ENCODE peak calls at places on chromosomes 5 and 9, in seven cellular contexts. One of them, this sample, is unnamed.

GRCh38 chr5:149175346-149176113 is 34.2 kb downstream of the ABLIM3 start:
- DNase-seq in stomach: no peak
- DNase-seq in HCT116: no peak
- DNase-seq in H54: no peak
- DNase-seq in breast epithelium: no peak
- DNase-seq in uterus: peak; percentile 69
- DNase-seq in sigmoid colon: no peak
- DNase-seq in this sample: no peak

GRCh38 chr5:113264061-113264460 is 170.7 kb downstream of the TSSK1B start:
- DNase-seq in stomach: no peak
- DNase-seq in HCT116: no peak
- DNase-seq in H54: no peak
- DNase-seq in breast epithelium: no peak
- DNase-seq in uterus: no peak
- DNase-seq in sigmoid colon: no peak
- DNase-seq in this sample: no peak

GRCh38 chr9:112059145-112059979 is 115.7 kb downstream of the SUSD1 start:
- DNase-seq in stomach: no peak
- DNase-seq in HCT116: no peak
- DNase-seq in H54: peak; percentile 40
- DNase-seq in breast epithelium: no peak
- DNase-seq in uterus: no peak
- DNase-seq in sigmoid colon: no peak
- DNase-seq in this sample: peak; percentile 75

GRCh38 chr9:94065535-94065961 is 18.7 kb upstream of the PTPDC1 start:
- DNase-seq in stomach: peak; percentile 86
- DNase-seq in HCT116: peak; percentile 76
- DNase-seq in H54: peak; percentile 65
- DNase-seq in breast epithelium: peak; percentile 69
- DNase-seq in uterus: peak; percentile 86
- DNase-seq in sigmoid colon: peak; percentile 89
- DNase-seq in this sample: peak; percentile 74

GRCh38 chr5:136211282-136211681 is 18.3 kb upstream of the SMIM32 start:
- DNase-seq in stomach: no peak
- DNase-seq in HCT116: no peak
- DNase-seq in H54: no peak
- DNase-seq in breast epithelium: no peak
- DNase-seq in uterus: no peak
- DNase-seq in sigmoid colon: no peak
- DNase-seq in this sample: no peak

GRCh38 chr5:56123531-56124243 is 109.4 kb downstream of the ANKRD55 start:
- DNase-seq in stomach: peak; percentile 27
- DNase-seq in HCT116: peak; percentile 91
- DNase-seq in H54: peak; percentile 69
- DNase-seq in breast epithelium: no peak
- DNase-seq in uterus: peak; percentile 47
- DNase-seq in sigmoid colon: peak; percentile 73
- DNase-seq in this sample: peak; percentile 96

GRCh38 chr5:163735069-163735468 is 229.7 kb downstream of the MAT2B start:
- DNase-seq in stomach: no peak
- DNase-seq in HCT116: no peak
- DNase-seq in H54: no peak
- DNase-seq in breast epithelium: no peak
- DNase-seq in uterus: no peak
- DNase-seq in sigmoid colon: no peak
- DNase-seq in this sample: no peak

GRCh38 chr5:56264417-56265025 is 31.4 kb upstream of the ANKRD55 start:
- DNase-seq in stomach: peak; percentile 30
- DNase-seq in HCT116: peak; percentile 61
- DNase-seq in H54: peak; percentile 32
- DNase-seq in breast epithelium: no peak
- DNase-seq in uterus: peak; percentile 23
- DNase-seq in sigmoid colon: no peak
- DNase-seq in this sample: peak; percentile 49

GRCh38 chr9:95587071-95587964 is 70.5 kb upstream of the PTCH1 start:
- DNase-seq in stomach: no peak
- DNase-seq in HCT116: no peak
- DNase-seq in H54: no peak
- DNase-seq in breast epithelium: no peak
- DNase-seq in uterus: no peak
- DNase-seq in sigmoid colon: no peak
- DNase-seq in this sample: no peak

GRCh38 chr5:56761486-56761885 is 53.9 kb upstream of the MAP3K1 start:
- DNase-seq in stomach: no peak
- DNase-seq in HCT116: no peak
- DNase-seq in H54: no peak
- DNase-seq in breast epithelium: no peak
- DNase-seq in uterus: no peak
- DNase-seq in sigmoid colon: no peak
- DNase-seq in this sample: no peak

DNA sequence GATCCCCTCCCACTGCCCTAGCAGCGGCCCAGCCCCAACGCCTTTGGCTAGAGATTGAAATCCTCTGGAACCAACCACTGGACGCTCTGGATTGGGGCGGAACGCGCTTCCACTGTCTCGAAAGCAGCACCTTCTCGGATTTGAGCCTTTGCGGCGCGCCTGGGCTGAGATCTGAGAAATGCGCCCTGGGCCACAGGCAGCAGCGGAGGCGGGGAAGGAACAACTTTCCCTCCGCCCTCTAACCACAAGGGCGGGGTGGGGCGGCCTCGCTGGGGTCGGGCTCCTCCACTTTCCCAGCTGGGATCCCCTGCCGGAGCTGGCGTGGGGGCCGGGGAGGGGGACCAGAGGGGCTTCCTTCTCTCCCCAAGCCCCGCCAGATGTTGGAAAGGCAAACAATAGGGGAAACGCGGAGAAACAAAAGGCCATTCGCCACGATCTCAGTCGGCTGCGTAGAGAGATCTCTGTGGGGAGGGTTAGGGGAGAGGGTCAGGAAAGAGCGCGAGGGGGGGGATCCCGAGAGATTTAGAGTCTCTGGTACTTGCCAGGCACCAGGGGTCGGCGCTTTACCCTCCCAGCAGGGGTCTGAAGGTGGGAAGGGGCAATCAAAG is 1.2 kb downstream of the MOB3B start:
- DNase-seq in stomach: peak; percentile 84
- DNase-seq in HCT116: no peak
- DNase-seq in H54: no peak
- DNase-seq in breast epithelium: peak; percentile 71
- DNase-seq in uterus: peak; percentile 87
- DNase-seq in sigmoid colon: peak; percentile 94
- DNase-seq in this sample: peak; percentile 75
- TF ChIP-seq POLR2A in stomach: no peak
- TF ChIP-seq POLR2A in HCT116: no peak
- TF ChIP-seq POLR2A in H54: no peak
- TF ChIP-seq POLR2A in breast epithelium: peak; percentile 75
- TF ChIP-seq POLR2A in uterus: peak; percentile 64
- TF ChIP-seq POLR2A in sigmoid colon: peak; percentile 72
- TF ChIP-seq POLR2A in this sample: peak; percentile 43

GRCh38 chr9:115117999-115118470 is at the start of gene TNC:
- DNase-seq in stomach: peak; percentile 36
- DNase-seq in HCT116: no peak
- DNase-seq in H54: peak; percentile 53
- DNase-seq in breast epithelium: peak; percentile 54
- DNase-seq in uterus: peak; percentile 80
- DNase-seq in sigmoid colon: peak; percentile 94
- DNase-seq in this sample: no peak
- TF ChIP-seq POLR2A in stomach: no peak
- TF ChIP-seq POLR2A in HCT116: no peak
- TF ChIP-seq POLR2A in H54: no peak
- TF ChIP-seq POLR2A in breast epithelium: no peak
- TF ChIP-seq POLR2A in uterus: peak; percentile 36
- TF ChIP-seq POLR2A in sigmoid colon: peak; percentile 63
- TF ChIP-seq POLR2A in this sample: no peak

GRCh38 chr9:91775011-91775707 is 174.9 kb downstream of the ROR2 start:
- DNase-seq in stomach: peak; percentile 80
- DNase-seq in HCT116: peak; percentile 31
- DNase-seq in H54: peak; percentile 85
- DNase-seq in breast epithelium: peak; percentile 63
- DNase-seq in uterus: peak; percentile 74
- DNase-seq in sigmoid colon: peak; percentile 87
- DNase-seq in this sample: peak; percentile 86

GRCh38 chr9:91776409-91777365 is 173.3 kb downstream of the ROR2 start:
- DNase-seq in stomach: no peak
- DNase-seq in HCT116: no peak
- DNase-seq in H54: no peak
- DNase-seq in breast epithelium: no peak
- DNase-seq in uterus: no peak
- DNase-seq in sigmoid colon: peak; percentile 27
- DNase-seq in this sample: peak; percentile 8

GRCh38 chr9:91778031-91778430 is 172.0 kb downstream of the ROR2 start:
- DNase-seq in stomach: no peak
- DNase-seq in HCT116: no peak
- DNase-seq in H54: no peak
- DNase-seq in breast epithelium: no peak
- DNase-seq in uterus: no peak
- DNase-seq in sigmoid colon: peak; percentile 54
- DNase-seq in this sample: no peak

GRCh38 chr9:91775708-91776028 is 174.4 kb downstream of the ROR2 start:
- DNase-seq in stomach: no peak
- DNase-seq in HCT116: no peak
- DNase-seq in H54: no peak
- DNase-seq in breast epithelium: no peak
- DNase-seq in uterus: no peak
- DNase-seq in sigmoid colon: no peak
- DNase-seq in this sample: no peak

GRCh38 chr9:91777437-91777836 is 172.6 kb downstream of the ROR2 start:
- DNase-seq in stomach: no peak
- DNase-seq in HCT116: no peak
- DNase-seq in H54: no peak
- DNase-seq in breast epithelium: no peak
- DNase-seq in uterus: no peak
- DNase-seq in sigmoid colon: peak; percentile 48
- DNase-seq in this sample: no peak
- TF ChIP-seq POLR2A in stomach: no peak
- TF ChIP-seq POLR2A in HCT116: no peak
- TF ChIP-seq POLR2A in H54: no peak
- TF ChIP-seq POLR2A in breast epithelium: no peak
- TF ChIP-seq POLR2A in uterus: no peak
- TF ChIP-seq POLR2A in sigmoid colon: no peak
- TF ChIP-seq POLR2A in this sample: no peak

GRCh38 chr9:99103909-99104458 is 929 bp upstream of the TGFBR1 start:
- DNase-seq in stomach: no peak
- DNase-seq in HCT116: no peak
- DNase-seq in H54: peak; percentile 40
- DNase-seq in breast epithelium: no peak
- DNase-seq in uterus: peak; percentile 55
- DNase-seq in sigmoid colon: no peak
- DNase-seq in this sample: no peak

GRCh38 chr9:99105152-99106043 is 485 bp downstream of the TGFBR1 start:
- DNase-seq in stomach: peak; percentile 82
- DNase-seq in HCT116: no peak
- DNase-seq in H54: peak; percentile 96
- DNase-seq in breast epithelium: peak; percentile 65
- DNase-seq in uterus: peak; percentile 65
- DNase-seq in sigmoid colon: peak; percentile 87
- DNase-seq in this sample: peak; percentile 79

GRCh38 chr9:99108131-99108530 is 3.2 kb downstream of the TGFBR1 start:
- DNase-seq in stomach: no peak
- DNase-seq in HCT116: no peak
- DNase-seq in H54: no peak
- DNase-seq in breast epithelium: no peak
- DNase-seq in uterus: no peak
- DNase-seq in sigmoid colon: no peak
- DNase-seq in this sample: no peak

GRCh38 chr9:99104459-99105151 is at the start of gene TGFBR1:
- DNase-seq in stomach: peak; percentile 94
- DNase-seq in HCT116: peak; percentile 73
- DNase-seq in H54: peak; percentile 99
- DNase-seq in breast epithelium: peak; percentile 79
- DNase-seq in uterus: peak; percentile 90
- DNase-seq in sigmoid colon: peak; percentile 96
- DNase-seq in this sample: peak; percentile 97

GRCh38 chr9:99106044-99106375 is 1.1 kb downstream of the TGFBR1 start:
- DNase-seq in stomach: no peak
- DNase-seq in HCT116: no peak
- DNase-seq in H54: no peak
- DNase-seq in breast epithelium: no peak
- DNase-seq in uterus: no peak
- DNase-seq in sigmoid colon: no peak
- DNase-seq in this sample: no peak
- TF ChIP-seq POLR2A in stomach: no peak
- TF ChIP-seq POLR2A in HCT116: no peak
- TF ChIP-seq POLR2A in H54: no peak
- TF ChIP-seq POLR2A in breast epithelium: no peak
- TF ChIP-seq POLR2A in uterus: no peak
- TF ChIP-seq POLR2A in sigmoid colon: no peak
- TF ChIP-seq POLR2A in this sample: no peak

GRCh38 chr9:113376634-113377531 is at the start of gene HDHD3:
- DNase-seq in stomach: peak; percentile 91
- DNase-seq in HCT116: peak; percentile 48
- DNase-seq in H54: peak; percentile 86
- DNase-seq in breast epithelium: peak; percentile 90
- DNase-seq in uterus: peak; percentile 82
- DNase-seq in sigmoid colon: peak; percentile 93
- DNase-seq in this sample: peak; percentile 75
- TF ChIP-seq POLR2A in stomach: no peak
- TF ChIP-seq POLR2A in HCT116: peak; percentile 49
- TF ChIP-seq POLR2A in H54: peak; percentile 47
- TF ChIP-seq POLR2A in breast epithelium: peak; percentile 89
- TF ChIP-seq POLR2A in uterus: peak; percentile 84
- TF ChIP-seq POLR2A in sigmoid colon: peak; percentile 87
- TF ChIP-seq POLR2A in this sample: peak; percentile 64

DNA sequence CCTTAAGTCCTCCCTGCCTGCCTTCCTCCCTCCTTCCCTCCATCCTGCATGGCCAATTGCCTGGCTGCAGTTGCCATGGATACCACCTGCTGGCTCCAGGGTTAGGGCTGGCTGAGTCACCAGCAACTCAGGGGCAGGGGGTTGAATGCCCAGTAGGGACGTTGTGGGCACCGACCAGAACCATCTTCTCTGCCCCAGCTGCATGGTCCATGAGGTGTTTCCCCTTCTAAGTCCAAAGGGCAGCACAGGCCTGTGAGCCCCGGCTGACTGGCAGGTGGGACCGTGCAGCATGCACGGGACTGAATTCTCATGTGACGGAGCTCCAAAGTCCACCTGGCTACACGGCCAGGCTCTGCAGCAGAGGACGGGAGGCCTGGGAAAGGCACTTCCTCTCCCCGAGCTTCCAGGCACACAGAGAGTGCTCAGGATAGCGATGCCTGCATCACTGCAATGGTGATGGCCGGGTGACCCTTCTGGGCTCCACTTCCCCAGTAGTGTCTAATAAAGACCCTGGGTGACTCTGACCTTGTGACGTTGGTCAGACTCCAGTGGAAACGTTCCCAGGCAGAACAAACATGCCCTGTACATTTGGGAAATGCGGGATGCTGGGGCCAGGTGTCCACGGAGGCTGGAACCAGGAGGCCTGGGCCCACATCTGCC is 5.7 kb downstream of the ASS1 start:
- DNase-seq in stomach: peak; percentile 79
- DNase-seq in HCT116: no peak
- DNase-seq in H54: no peak
- DNase-seq in breast epithelium: no peak
- DNase-seq in uterus: no peak
- DNase-seq in sigmoid colon: no peak
- DNase-seq in this sample: no peak
- TF ChIP-seq POLR2A in stomach: no peak
- TF ChIP-seq POLR2A in HCT116: no peak
- TF ChIP-seq POLR2A in H54: no peak
- TF ChIP-seq POLR2A in breast epithelium: no peak
- TF ChIP-seq POLR2A in uterus: no peak
- TF ChIP-seq POLR2A in sigmoid colon: no peak
- TF ChIP-seq POLR2A in this sample: no peak